ENCODE peak calls at places on chromosomes 1 and 21, in six cellular contexts. C is heart left ventricle, A is Peyer's patch, S is spleen, R is IMR-90, D is body of pancreas. I is an unnamed sample.

GRCh38 chr1:153946622-153947246 is at the start of gene DENND4B:
- DNase-seq in C (peak; percentile 87), A (peak; percentile 91), S (peak; percentile 96), R (peak; percentile 65), D (peak; percentile 84), I (peak; percentile 87)

GRCh38 chr1:108643492-108644333 is 17.2 kb downstream of the HENMT1 start:
- DNase-seq in C (peak; percentile 38), A (peak; percentile 86), S (no peak), R (peak; percentile 78), D (peak; percentile 77), I (peak; percentile 72)

GRCh38 chr1:55021965-55022546 is 17.3 kb upstream of the PCSK9 start:
- DNase-seq in C (peak; percentile 75), A (peak; percentile 93), S (peak; percentile 91), R (peak; percentile 88), D (peak; percentile 89), I (peak; percentile 79)

GRCh38 chr1:167707942-167708341 is 13.8 kb upstream of the MPZL1 start:
- DNase-seq in C (no peak), A (no peak), S (no peak), R (no peak), D (no peak), I (no peak)

GRCh38 chr1:26017606-26018005 is 4.0 kb upstream of the EXTL1 start:
- DNase-seq in C (no peak), A (no peak), S (no peak), R (peak; percentile 75), D (no peak), I (no peak)

GRCh38 chr1:2102753-2103152 is 52.5 kb downstream of the PRKCZ start:
- DNase-seq in C (no peak), A (no peak), S (no peak), R (no peak), D (no peak), I (no peak)

GRCh38 chr1:1117469-1117831 is 1.6 kb upstream of the C1orf159 start:
- DNase-seq in C (no peak), A (no peak), S (peak; percentile 84), R (no peak), D (no peak), I (no peak)

GRCh38 chr1:154191990-154192450 is at the start of gene TPM3:
- DNase-seq in C (no peak), A (no peak), S (no peak), R (no peak), D (no peak), I (no peak)

GRCh38 chr1:166721145-166721544 is 118.1 kb upstream of the POGK start:
- DNase-seq in C (no peak), A (no peak), S (no peak), R (no peak), D (no peak), I (peak; percentile 43)

GRCh38 chr1:21707086-21707840 is 38.1 kb upstream of the RAP1GAP start:
- DNase-seq in C (no peak), A (no peak), S (no peak), R (peak; percentile 35), D (no peak), I (no peak)

GRCh38 chr1:230517786-230518185 is 91.7 kb upstream of the PGBD5 start:
- DNase-seq in C (no peak), A (no peak), S (no peak), R (no peak), D (peak; percentile 66), I (no peak)

GRCh38 chr1:95247607-95248006 is 13.6 kb downstream of the RWDD3 start:
- DNase-seq in C (peak; percentile 25), A (no peak), S (no peak), R (no peak), D (no peak), I (no peak)

GRCh38 chr1:58621375-58621774 is 44.3 kb upstream of the TACSTD2 start:
- DNase-seq in C (no peak), A (no peak), S (no peak), R (no peak), D (no peak), I (no peak)

GRCh38 chr1:1804301-1804700 is 26.0 kb upstream of the NADK start:
- DNase-seq in C (no peak), A (no peak), S (peak; percentile 40), R (no peak), D (no peak), I (no peak)

DNA sequence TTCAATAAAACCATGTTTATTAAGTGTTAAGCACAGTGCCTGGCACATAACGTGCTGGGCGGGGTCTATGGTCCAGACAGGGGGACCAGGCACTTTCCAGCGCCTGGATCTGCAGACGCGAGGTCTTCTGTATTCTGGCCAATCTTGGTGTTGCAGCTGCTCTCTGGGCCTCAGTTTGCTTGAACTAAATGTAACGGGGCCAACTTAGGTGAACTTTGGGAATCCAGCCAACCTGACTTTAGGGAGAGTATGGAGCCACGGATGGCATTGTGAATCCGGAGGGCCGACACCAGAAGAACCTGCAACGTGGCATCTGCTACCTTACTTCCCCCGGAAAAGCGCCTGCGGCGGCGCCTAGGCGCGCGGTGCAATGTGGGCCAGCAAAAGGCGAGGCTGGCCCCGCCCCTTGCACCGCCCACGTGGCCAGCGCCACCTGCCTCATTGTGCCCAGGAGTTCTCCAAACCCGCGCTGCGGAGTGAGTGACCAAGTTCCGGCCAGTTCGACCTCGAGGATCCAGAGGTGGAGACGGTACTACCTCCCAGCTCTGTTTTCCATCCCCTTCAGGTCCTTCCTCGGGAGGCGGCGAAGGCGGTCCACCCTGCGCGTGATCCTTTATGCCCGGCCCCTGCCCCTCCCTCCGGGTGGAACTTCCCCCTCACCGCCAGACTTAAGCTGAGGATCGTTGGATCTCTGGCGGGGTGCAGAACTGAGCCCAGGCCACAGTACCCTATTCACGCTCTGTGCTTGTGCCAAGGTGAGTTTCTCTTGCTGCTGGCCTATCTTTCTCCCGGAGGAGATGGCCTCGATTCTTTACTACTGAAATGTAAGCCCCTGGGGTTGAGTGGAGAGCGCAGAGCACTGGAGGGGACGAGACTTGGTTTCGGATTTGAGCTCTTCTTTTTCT is at the start of gene AKR1A1:
- DNase-seq in C (peak; percentile 85), A (peak; percentile 95), S (peak; percentile 98), R (peak; percentile 78), D (peak; percentile 92), I (peak; percentile 86)
- TF ChIP-seq POLR2A in C (peak; percentile 48), A (peak; percentile 49), S (no peak), R (peak; percentile 61), D (peak; percentile 79), I (peak; percentile 87)

DNA sequence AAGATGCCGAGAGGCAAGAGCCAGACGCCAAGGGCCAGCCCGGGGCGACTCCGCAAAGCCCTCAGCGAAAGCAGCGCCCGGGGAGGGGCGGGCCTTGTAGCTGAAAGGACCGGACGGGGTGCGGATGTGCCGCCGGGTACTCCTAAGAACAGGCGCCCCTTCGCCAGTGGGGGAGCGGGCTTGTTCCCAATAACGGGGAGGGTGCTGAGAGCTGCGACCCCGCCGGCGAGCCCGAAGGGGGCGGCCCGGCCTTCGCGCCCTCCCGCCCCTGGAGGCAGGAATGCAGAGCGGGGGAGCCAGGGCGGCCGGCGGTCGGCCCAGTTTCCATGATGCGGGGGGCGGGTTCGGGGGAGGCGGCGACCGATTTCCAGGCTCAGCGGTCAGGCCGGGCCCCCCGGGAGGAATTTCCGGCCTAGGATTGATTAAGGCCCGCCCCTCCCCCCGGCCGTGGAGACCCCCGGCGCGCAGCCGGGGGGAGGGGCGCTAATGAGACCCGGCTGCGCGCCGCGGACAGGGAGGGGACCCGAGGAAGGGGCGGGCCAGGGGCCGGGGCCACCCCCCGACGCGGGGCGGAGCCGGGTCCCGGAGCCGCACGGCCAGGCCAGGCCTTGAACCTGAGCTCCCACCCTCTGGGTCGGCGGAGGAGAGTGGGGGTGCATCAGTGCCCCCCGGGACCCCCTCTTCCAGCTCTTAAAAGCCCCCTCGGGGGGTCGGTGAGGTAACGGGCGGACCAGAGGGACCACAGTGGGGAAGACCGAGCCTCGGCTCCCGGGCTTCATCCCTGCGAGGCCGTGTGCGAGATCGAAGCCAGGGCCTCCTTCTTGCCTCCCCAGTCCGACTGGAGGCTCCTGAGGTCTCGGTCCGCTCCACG is 898 bp upstream of the TMEM200B start:
- DNase-seq in C (peak; percentile 90), A (peak; percentile 72), S (peak; percentile 86), R (peak; percentile 60), D (peak; percentile 54), I (no peak)
- TF ChIP-seq POLR2A in C (peak; percentile 42), A (no peak), S (peak; percentile 15), R (peak; percentile 67), D (peak; percentile 29), I (no peak)

GRCh38 chr1:53327183-53327941 is 508 bp downstream of the LRP8 start:
- DNase-seq in C (no peak), A (peak; percentile 65), S (peak; percentile 90), R (peak; percentile 15), D (peak; percentile 17), I (peak; percentile 49)
- TF ChIP-seq POLR2A in C (no peak), A (no peak), S (no peak), R (no peak), D (no peak), I (no peak)

GRCh38 chr1:198158766-198159589 is 2.2 kb downstream of the NEK7 start:
- DNase-seq in C (peak; percentile 91), A (peak; percentile 95), S (peak; percentile 97), R (peak; percentile 88), D (peak; percentile 89), I (peak; percentile 91)
- TF ChIP-seq POLR2A in C (peak; percentile 56), A (peak; percentile 68), S (peak; percentile 50), R (peak; percentile 85), D (peak; percentile 71), I (peak; percentile 92)

GRCh38 chr21:44874497-44875331 is 1.2 kb upstream of the PTTG1IP start:
- DNase-seq in C (peak; percentile 75), A (peak; percentile 76), S (peak; percentile 93), R (no peak), D (peak; percentile 66), I (peak; percentile 60)
- TF ChIP-seq POLR2A in C (peak; percentile 32), A (peak; percentile 19), S (no peak), R (no peak), D (peak; percentile 32), I (no peak)